ENCODE peak calls at places on chromosomes 2 and 18, in five cellular contexts. K, J, N, C and O are unnamed samples.

GRCh38 chr2:144430722-144431163 is 89.2 kb downstream of the ZEB2 start:
- DNase-seq in K (no peak), J (no peak), N (no peak), C (peak; percentile 42), O (no peak)

GRCh38 chr2:218826791-218827190 is 4.8 kb downstream of the PRKAG3 start:
- DNase-seq in K (no peak), J (no peak), N (no peak), C (no peak), O (no peak)

GRCh38 chr18:48440924-48441323 is 31.7 kb upstream of the ZBTB7C start:
- DNase-seq in K (no peak), J (no peak), N (no peak), C (no peak), O (no peak)

GRCh38 chr18:9854801-9855676 is 30.7 kb upstream of the TXNDC2 start:
- DNase-seq in K (no peak), J (no peak), N (no peak), C (no peak), O (no peak)

GRCh38 chr2:130808482-130809268 is 28.0 kb upstream of the ARHGEF4 start:
- DNase-seq in K (no peak), J (no peak), N (peak; percentile 81), C (no peak), O (no peak)

GRCh38 chr2:160291382-160291781 is 91.3 kb upstream of the ITGB6 start:
- DNase-seq in K (no peak), J (no peak), N (no peak), C (no peak), O (no peak)

GRCh38 chr2:172375247-172375646 is 52.1 kb upstream of the ITGA6 start:
- DNase-seq in K (no peak), J (no peak), N (no peak), C (no peak), O (no peak)

GRCh38 chr2:7574385-7574784 is 657.2 kb downstream of the RNF144A start:
- DNase-seq in K (no peak), J (no peak), N (no peak), C (no peak), O (no peak)

GRCh38 chr2:1784986-1785617 is 40.8 kb upstream of the PXDN start:
- DNase-seq in K (no peak), J (no peak), N (no peak), C (no peak), O (peak; percentile 54)

GRCh38 chr2:240448387-240449274 is 13.2 kb downstream of the GPC1 start:
- DNase-seq in K (no peak), J (no peak), N (no peak), C (peak; percentile 52), O (no peak)

GRCh38 chr2:70956141-70956540 is 20.4 kb downstream of the ATP6V1B1 start:
- DNase-seq in K (no peak), J (no peak), N (no peak), C (no peak), O (no peak)

GRCh38 chr2:157874997-157875719 is 972 bp downstream of the ACVR1 start:
- DNase-seq in K (peak; percentile 72), J (peak; percentile 15), N (peak; percentile 7), C (peak; percentile 68), O (peak; percentile 76)

GRCh38 chr2:172179045-172179742 is 76.5 kb upstream of the DLX2 start:
- DNase-seq in K (no peak), J (no peak), N (peak; percentile 86), C (no peak), O (no peak)

GRCh38 chr2:71256421-71256820 is 29.5 kb upstream of the PAIP2B start:
- DNase-seq in K (no peak), J (no peak), N (no peak), C (no peak), O (no peak)

GRCh38 chr18:54210463-54210862 is 14.0 kb downstream of the MBD2 start:
- DNase-seq in K (no peak), J (peak; percentile 43), N (no peak), C (no peak), O (no peak)

GRCh38 chr2:15839461-15840124 is 100.8 kb upstream of the MYCN start:
- DNase-seq in K (no peak), J (no peak), N (no peak), C (no peak), O (no peak)

GRCh38 chr18:79798999-79799370 is 1.2 kb downstream of the KCNG2 start:
- DNase-seq in K (peak; percentile 61), J (no peak), N (no peak), C (no peak), O (no peak)

GRCh38 chr2:109497911-109498870 is 115.6 kb downstream of the SEPTIN10 start:
- DNase-seq in K (no peak), J (no peak), N (no peak), C (peak; percentile 73), O (no peak)

GRCh38 chr2:171522057-171522803 is at the start of gene CYBRD1:
- DNase-seq in K (peak; percentile 63), J (no peak), N (peak; percentile 92), C (peak; percentile 96), O (peak; percentile 92)

GRCh38 chr2:239880396-239880795 is 144.7 kb downstream of the NDUFA10 start:
- DNase-seq in K (no peak), J (no peak), N (no peak), C (no peak), O (peak; percentile 62)

GRCh38 chr18:54389143-54389505 is 31.4 kb downstream of the C18orf54 start:
- DNase-seq in K (no peak), J (no peak), N (no peak), C (no peak), O (no peak)

GRCh38 chr2:138722316-138722715 is 57.9 kb downstream of the NXPH2 start:
- DNase-seq in K (no peak), J (no peak), N (peak; percentile 7), C (peak; percentile 74), O (no peak)

GRCh38 chr2:136376798-136377211 is 258.9 kb upstream of the CXCR4 start:
- DNase-seq in K (no peak), J (no peak), N (no peak), C (no peak), O (no peak)

GRCh38 chr2:188196343-188197008 is 95.2 kb upstream of the GULP1 start:
- DNase-seq in K (no peak), J (no peak), N (no peak), C (no peak), O (no peak)

GRCh38 chr2:64760131-64760530 is 106.4 kb upstream of the SERTAD2 start:
- DNase-seq in K (no peak), J (no peak), N (no peak), C (no peak), O (no peak)

GRCh38 chr2:172937884-172938712 is 137.5 kb upstream of the MAP3K20 start:
- DNase-seq in K (no peak), J (no peak), N (no peak), C (no peak), O (no peak)

GRCh38 chr2:145038041-145038525 is 518.2 kb upstream of the ZEB2 start:
- DNase-seq in K (no peak), J (no peak), N (no peak), C (no peak), O (no peak)

GRCh38 chr18:25247725-25248124 is 104.2 kb downstream of the ZNF521 start:
- DNase-seq in K (no peak), J (no peak), N (no peak), C (no peak), O (no peak)

GRCh38 chr2:224449212-224450147 is 47.6 kb upstream of the FAM124B start:
- DNase-seq in K (no peak), J (no peak), N (peak; percentile 24), C (no peak), O (no peak)

GRCh38 chr18:49863769-49864615 is 50.7 kb upstream of the ACAA2 start:
- DNase-seq in K (no peak), J (no peak), N (no peak), C (no peak), O (peak; percentile 28)

GRCh38 chr2:121189656-121190381 is 95.2 kb downstream of the TFCP2L1 start:
- DNase-seq in K (no peak), J (no peak), N (no peak), C (no peak), O (no peak)
- H3K27ac ChIP-seq in K (no peak overlapping the region), J (no peak overlapping the region), N (no peak overlapping the region), C (no peak overlapping the region), O (no peak overlapping the region)

GRCh38 chr18:36130883-36131653 is 1.4 kb downstream of the ELP2 start:
- DNase-seq in K (no peak), J (no peak), N (no peak), C (no peak), O (no peak)
- H3K4me3 ChIP-seq in K (peak overlapping the region; percentile 76), J (peak overlapping the region; percentile 96), N (peak overlapping the region; percentile 82), C (peak overlapping the region; percentile 69), O (peak overlapping the region; percentile 88)

GRCh38 chr2:11742702-11743530 is 3.5 kb upstream of the LPIN1 start:
- DNase-seq in K (no peak), J (no peak), N (no peak), C (no peak), O (no peak)
- H3K27ac ChIP-seq in K (no peak overlapping the region), J (no peak overlapping the region), N (peak overlapping the region; percentile 31), C (no peak overlapping the region), O (no peak overlapping the region)

DNA sequence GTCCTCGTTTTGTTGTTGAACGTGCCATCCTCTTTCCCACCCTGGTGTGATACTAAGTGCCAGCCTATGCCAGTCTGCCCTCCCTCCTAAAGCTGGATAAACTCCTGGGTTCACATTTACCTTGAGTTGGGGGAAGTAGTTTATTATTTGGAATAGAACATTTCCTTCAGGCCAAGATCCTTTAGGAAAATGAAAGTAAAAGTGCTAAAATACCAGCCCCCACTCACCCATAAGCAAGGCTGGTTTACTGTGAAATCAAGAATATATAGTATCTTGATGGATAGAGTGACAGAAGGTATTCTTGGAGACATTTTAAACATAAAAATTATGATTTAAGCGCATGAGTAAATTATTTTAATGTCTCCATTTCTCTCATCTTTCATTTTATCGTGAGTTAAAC is 27.1 kb downstream of the ZNF532 start:
- DNase-seq in K (no peak), J (no peak), N (no peak), C (no peak), O (no peak)
- H3K4me3 ChIP-seq in K (no peak overlapping the region), J (no peak overlapping the region), N (no peak overlapping the region), C (peak overlapping the region; percentile 9), O (peak overlapping the region; percentile 58)

GRCh38 chr2:23287250-23287704 is 97.7 kb upstream of the KLHL29 start:
- DNase-seq in K (peak; percentile 33), J (no peak), N (no peak), C (peak; percentile 47), O (no peak)
- H3K27ac ChIP-seq in K (no peak overlapping the region), J (no peak overlapping the region), N (no peak overlapping the region), C (no peak overlapping the region), O (peak overlapping the region; percentile 41)